ENCODE peak calls at places on chromosomes 6 and 20, in eight cellular contexts. T is HCT116, Y is endothelial cell, X is OCI-LY7, O is endodermal cell, K is hepatocyte, I is GM12865, B is body of pancreas. D is an unnamed sample.

GRCh38 chr6:30915591-30915946 is 1.5 kb downstream of the VARS2 start:
- DNase-seq in T (peak; percentile 55), Y (peak; percentile 25), X (peak; percentile 61), O (peak; percentile 77), K (peak; percentile 74), I (peak; percentile 65), B (peak; percentile 28), D (peak; percentile 79)

GRCh38 chr6:36223706-36224105 is 27.2 kb downstream of the BRPF3 start:
- DNase-seq in T (no peak), Y (no peak), X (no peak), O (no peak), K (no peak), I (no peak), B (no peak), D (no peak)

GRCh38 chr20:59519707-59520014 is 84.7 kb upstream of the PHACTR3 start:
- DNase-seq in T (no peak), Y (no peak), X (no peak), O (no peak), K (no peak), I (no peak), B (no peak), D (no peak)

GRCh38 chr6:57064809-57065208 is 18.3 kb downstream of the KIAA1586 start:
- DNase-seq in T (no peak), Y (no peak), X (no peak), O (no peak), K (no peak), I (no peak), B (no peak), D (no peak)

GRCh38 chr6:139253656-139254055 is 38.1 kb downstream of the TXLNB start:
- DNase-seq in T (no peak), Y (no peak), X (no peak), O (no peak), K (no peak), I (no peak), B (no peak), D (no peak)

GRCh38 chr6:103617642-103618041 is 1242.1 kb downstream of the HACE1 start:
- DNase-seq in T (no peak), Y (no peak), X (no peak), O (no peak), K (no peak), I (no peak), B (no peak), D (no peak)

GRCh38 chr6:167130712-167131684 is 8.1 kb downstream of the CCR6 start:
- DNase-seq in T (no peak), Y (no peak), X (no peak), O (no peak), K (no peak), I (no peak), B (no peak), D (no peak)

GRCh38 chr6:153625089-153625488 is 414.0 kb upstream of the OPRM1 start:
- DNase-seq in T (no peak), Y (no peak), X (no peak), O (peak; percentile 57), K (peak; percentile 73), I (no peak), B (no peak), D (peak; percentile 45)

GRCh38 chr6:138103876-138104275 is 3.3 kb downstream of the PERP start:
- DNase-seq in T (no peak), Y (no peak), X (no peak), O (no peak), K (no peak), I (no peak), B (no peak), D (no peak)

GRCh38 chr6:27592481-27593199 is 119.7 kb upstream of the ZNF184 start:
- DNase-seq in T (no peak), Y (peak; percentile 57), X (peak; percentile 11), O (peak; percentile 90), K (peak; percentile 68), I (peak; percentile 95), B (no peak), D (peak; percentile 73)

GRCh38 chr6:12012566-12013367 is 655 bp downstream of the HIVEP1 start:
- DNase-seq in T (no peak), Y (peak; percentile 66), X (peak; percentile 68), O (peak; percentile 92), K (peak; percentile 92), I (peak; percentile 89), B (peak; percentile 76), D (peak; percentile 83)

GRCh38 chr6:30888472-30889137 is 4.3 kb downstream of the DDR1 start:
- DNase-seq in T (no peak), Y (no peak), X (no peak), O (no peak), K (no peak), I (no peak), B (no peak), D (peak; percentile 65)

GRCh38 chr6:129015721-129016120 is 132.8 kb downstream of the LAMA2 start:
- DNase-seq in T (no peak), Y (no peak), X (no peak), O (no peak), K (no peak), I (no peak), B (no peak), D (no peak)

GRCh38 chr6:100228437-100229424 is 234.7 kb upstream of the MCHR2 start:
- DNase-seq in T (peak; percentile 69), Y (peak; percentile 84), X (peak; percentile 76), O (peak; percentile 95), K (peak; percentile 85), I (peak; percentile 91), B (peak; percentile 64), D (peak; percentile 59)

GRCh38 chr6:88422831-88423230 is 256.7 kb upstream of the CNR1 start:
- DNase-seq in T (no peak), Y (no peak), X (no peak), O (peak; percentile 63), K (no peak), I (no peak), B (no peak), D (peak; percentile 64)

GRCh38 chr6:120779441-120779840 is 554.8 kb downstream of the TBC1D32 start:
- DNase-seq in T (no peak), Y (no peak), X (no peak), O (no peak), K (no peak), I (no peak), B (no peak), D (no peak)

GRCh38 chr20:34010405-34010895 is 16.7 kb downstream of the RALY start:
- DNase-seq in T (no peak), Y (no peak), X (no peak), O (no peak), K (no peak), I (no peak), B (no peak), D (no peak)

GRCh38 chr20:18778993-18779392 is 34.6 kb upstream of the SCP2D1 start:
- DNase-seq in T (no peak), Y (no peak), X (no peak), O (peak; percentile 55), K (no peak), I (no peak), B (no peak), D (no peak)
- TF ChIP-seq CTCF in T (no peak), Y (no peak), X (no peak), O (peak; percentile 57), K (no peak), I (no peak), B (no peak), D (no peak)

DNA sequence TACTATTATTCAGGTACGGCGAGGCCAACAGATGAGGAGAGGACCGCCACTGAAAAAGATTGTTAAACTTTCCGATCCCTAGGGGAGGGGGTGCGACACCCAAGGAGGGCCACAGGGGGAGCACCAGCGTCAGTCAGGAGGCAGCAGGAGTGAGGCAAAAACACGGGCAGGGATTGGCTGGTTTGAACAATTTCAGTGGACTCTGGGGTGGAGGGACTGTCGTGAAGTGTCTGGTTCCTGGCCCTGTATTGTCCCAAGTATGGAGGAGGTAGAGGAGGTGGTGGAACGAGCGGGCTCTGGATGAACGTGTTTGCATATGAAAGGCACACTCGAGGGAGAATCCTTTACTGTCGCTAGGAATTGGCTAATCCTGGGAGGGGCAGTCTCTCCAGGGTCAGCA is 32.5 kb upstream of the MCUR1 start:
- DNase-seq in T (peak; percentile 35), Y (no peak), X (no peak), O (peak; percentile 83), K (no peak), I (no peak), B (no peak), D (no peak)
- TF ChIP-seq CTCF in T (peak; percentile 46), Y (peak; percentile 40), X (peak; percentile 47), O (peak; percentile 65), K (no peak), I (no peak), B (no peak), D (no peak)

DNA sequence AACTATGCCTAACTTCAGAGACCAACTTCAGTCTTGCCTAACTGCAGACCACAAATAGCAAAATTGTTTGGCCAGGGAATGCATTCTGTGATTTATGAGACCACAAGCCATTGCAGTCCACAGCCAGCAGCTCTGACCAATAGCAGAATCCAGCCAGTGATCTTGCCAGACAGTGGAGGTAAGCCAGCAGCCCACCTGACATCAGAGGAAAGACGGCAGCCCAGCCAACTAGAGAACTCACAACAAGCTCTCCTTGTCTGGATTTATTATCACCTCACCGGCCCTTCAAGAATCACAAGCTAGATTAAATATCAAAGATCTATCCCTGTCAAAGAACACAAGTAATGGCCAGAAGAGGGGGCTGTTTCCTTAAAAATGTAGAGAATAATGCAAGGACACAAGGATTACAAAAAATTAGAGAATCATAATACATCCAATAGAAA is 66.5 kb upstream of the SLC35F1 start:
- DNase-seq in T (peak; percentile 68), Y (peak; percentile 51), X (peak; percentile 37), O (peak; percentile 61), K (peak; percentile 48), I (peak; percentile 54), B (no peak), D (peak; percentile 55)
- TF ChIP-seq CTCF in T (peak; percentile 41), Y (peak; percentile 77), X (peak; percentile 72), O (peak; percentile 88), K (peak; percentile 57), I (peak; percentile 23), B (no peak), D (peak; percentile 30)

GRCh38 chr20:63484236-63484635 is 11.8 kb upstream of the KCNQ2 start:
- DNase-seq in T (no peak), Y (no peak), X (no peak), O (no peak), K (no peak), I (no peak), B (no peak), D (no peak)

GRCh38 chr20:63484651-63485403 is 12.4 kb upstream of the KCNQ2 start:
- DNase-seq in T (no peak), Y (no peak), X (no peak), O (no peak), K (no peak), I (no peak), B (no peak), D (no peak)

GRCh38 chr20:63482021-63482587 is 9.6 kb upstream of the KCNQ2 start:
- DNase-seq in T (no peak), Y (no peak), X (no peak), O (no peak), K (no peak), I (no peak), B (no peak), D (no peak)

GRCh38 chr20:63481503-63481902 is 9.0 kb upstream of the KCNQ2 start:
- DNase-seq in T (no peak), Y (no peak), X (no peak), O (no peak), K (no peak), I (no peak), B (no peak), D (no peak)

DNA sequence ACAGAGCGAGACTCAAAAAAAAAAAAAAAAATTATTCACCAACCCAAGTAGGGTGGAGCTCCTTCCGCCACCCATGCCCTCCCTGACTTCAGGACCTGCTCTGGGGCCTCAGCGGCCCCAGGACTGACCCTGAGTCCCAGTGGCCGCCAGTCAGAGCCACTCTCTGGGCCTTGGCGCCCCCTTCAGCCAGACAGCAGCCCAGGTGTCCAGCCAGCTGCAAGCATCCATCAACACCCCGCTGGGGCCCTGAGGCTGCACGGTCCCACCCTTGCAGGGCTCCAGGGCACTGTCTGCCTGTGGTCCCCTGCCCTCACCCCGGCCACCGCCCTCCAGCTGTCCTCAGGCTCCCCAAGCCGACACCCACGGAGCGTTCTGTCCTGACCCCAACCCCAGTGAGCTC is 11.4 kb upstream of the KCNQ2 start:
- DNase-seq in T (no peak), Y (no peak), X (no peak), O (peak; percentile 82), K (no peak), I (no peak), B (no peak), D (no peak)
- TF ChIP-seq CTCF in T (peak; percentile 25), Y (no peak), X (no peak), O (peak; percentile 62), K (no peak), I (peak; percentile 3), B (no peak), D (no peak)